ENCODE peak calls at places on chromosomes 1 and 21, in ten cellular contexts. L, S, T, X, E, N, U, M, K and F are unnamed samples.

GRCh38 chr1:145985502-145986439 is 10.6 kb downstream of the TXNIP start:
- DNase-seq in T (no peak), N (no peak), U (no peak), M (no peak), X (no peak), E (no peak), K (peak), L (no peak), S (no peak), F (peak)

GRCh38 chr1:18246543-18246942 is 138.9 kb downstream of the IGSF21 start:
- DNase-seq in N (no peak), T (no peak), S (no peak), E (no peak), M (no peak), K (no peak), X (no peak), U (no peak), L (no peak), F (no peak)

GRCh38 chr1:47262787-47263413 is 30.9 kb upstream of the TAL1 start:
- DNase-seq in T (peak), X (peak), U (peak), N (peak), M (peak), E (peak), K (peak), S (no peak), L (peak), F (peak)

GRCh38 chr1:150558761-150559626 is 9.8 kb downstream of the ADAMTSL4 start:
- DNase-seq in K (peak), T (no peak), M (no peak), E (no peak), U (no peak), X (no peak), L (no peak), S (no peak), N (no peak), F (no peak)

GRCh38 chr1:151519667-151520066 is 8.5 kb downstream of the CGN start:
- DNase-seq in M (no peak), S (no peak), T (no peak), K (no peak), X (no peak), E (no peak), U (no peak), L (no peak), N (no peak), F (no peak)

GRCh38 chr1:202076050-202076511 is 46.6 kb upstream of the GPR37L1 start:
- DNase-seq in N (no peak), U (no peak), K (no peak), E (no peak), L (no peak), M (no peak), S (no peak), X (no peak), T (no peak), F (peak)

GRCh38 chr1:111878096-111878495 is 111.4 kb downstream of the KCND3 start:
- DNase-seq in T (no peak), M (no peak), N (no peak), K (no peak), S (no peak), U (no peak), E (no peak), X (no peak), L (no peak), F (no peak)

GRCh38 chr1:41515131-41515678 is 30.7 kb upstream of the EDN2 start:
- DNase-seq in S (no peak), U (no peak), M (no peak), L (no peak), K (no peak), T (no peak), E (no peak), N (no peak), X (no peak), F (peak)

GRCh38 chr1:160354388-160354985 is 11.3 kb downstream of the NCSTN start:
- DNase-seq in S (no peak), L (no peak), E (no peak), T (no peak), X (peak), N (no peak), M (no peak), U (peak), K (no peak), F (peak)

GRCh38 chr1:29501227-29501976 is 265.1 kb downstream of the PTPRU start:
- DNase-seq in X (no peak), S (no peak), E (no peak), K (no peak), M (no peak), T (no peak), L (no peak), N (no peak), U (no peak), F (peak)

GRCh38 chr1:60874703-60875102 is 207.7 kb upstream of the NFIA start:
- DNase-seq in U (no peak), K (peak), E (no peak), N (no peak), L (no peak), M (no peak), S (no peak), X (no peak), T (no peak), F (peak)

GRCh38 chr1:230207598-230207997 is 140.6 kb downstream of the GALNT2 start:
- DNase-seq in X (no peak), E (no peak), K (no peak), M (no peak), L (no peak), U (no peak), S (no peak), N (no peak), T (no peak), F (no peak)

GRCh38 chr1:205444931-205445652 is 10.8 kb downstream of the BLACAT1 start:
- DNase-seq in K (no peak), S (no peak), U (no peak), E (no peak), X (no peak), L (no peak), T (no peak), M (no peak), N (no peak), F (peak)

GRCh38 chr1:149942207-149942606 is 5.5 kb upstream of the MTMR11 start:
- DNase-seq in M (no peak), K (peak), L (no peak), N (no peak), S (no peak), U (no peak), X (peak), E (no peak), T (no peak), F (peak)

GRCh38 chr1:207298666-207299065 is 22.8 kb upstream of the CD55 start:
- DNase-seq in M (no peak), L (no peak), K (peak), N (no peak), E (no peak), S (no peak), U (no peak), X (no peak), T (no peak), F (no peak)

GRCh38 chr1:103218369-103218768 is 110.0 kb upstream of the COL11A1 start:
- DNase-seq in S (no peak), T (no peak), L (no peak), K (no peak), M (no peak), E (no peak), N (no peak), U (no peak), X (no peak), F (no peak)

GRCh38 chr1:215645861-215646260 is 78.8 kb downstream of the KCTD3 start:
- DNase-seq in K (no peak), T (no peak), X (no peak), E (no peak), M (no peak), U (no peak), N (no peak), S (no peak), L (no peak), F (no peak)

GRCh38 chr1:16612332-16613172 is 812 bp downstream of the NBPF1 start:
- DNase-seq in X (peak), K (peak), N (peak), S (no peak), T (no peak), M (peak), L (no peak), E (no peak), U (peak), F (peak)

GRCh38 chr1:241627453-241628329 is 12.5 kb downstream of the CHML start:
- DNase-seq in N (no peak), S (no peak), M (no peak), X (no peak), K (peak), L (no peak), E (peak), T (no peak), U (peak), F (peak)

GRCh38 chr21:36860736-36861594 is 105.5 kb downstream of the HLCS start:
- DNase-seq in T (no peak), N (no peak), U (no peak), S (no peak), L (no peak), X (no peak), K (peak), M (no peak), E (no peak), F (peak)

GRCh38 chr1:3105167-3105863 is 36.3 kb downstream of the PRDM16 start:
- DNase-seq in M (no peak), U (no peak), S (no peak), K (no peak), X (peak), T (no peak), N (no peak), E (no peak), L (no peak), F (peak)

GRCh38 chr1:61269648-61270047 is 187.3 kb downstream of the NFIA start:
- DNase-seq in S (no peak), N (no peak), E (no peak), K (no peak), M (no peak), X (no peak), U (no peak), L (no peak), T (no peak), F (peak)

GRCh38 chr1:204828352-204828850 is 42.3 kb upstream of the NFASC start:
- DNase-seq in U (peak), X (peak), N (peak), K (peak), E (peak), L (no peak), M (peak), T (no peak), S (no peak), F (peak)